ENCODE peak calls at places on chromosomes 7 and 10, in five cellular contexts. H, O, L, W and Y are unnamed samples.

GRCh38 chr7:49398730-49399129 is 374.7 kb upstream of the VWC2 start:
- DNase-seq in H (no peak), O (no peak), L (no peak), W (no peak), Y (no peak)

GRCh38 chr10:69051710-69052487 is 36.0 kb upstream of the SRGN start:
- DNase-seq in H (no peak), O (no peak), L (no peak), W (no peak), Y (no peak)

GRCh38 chr7:43850348-43851116 is 18.8 kb downstream of the MRPS24 start:
- DNase-seq in H (no peak), O (no peak), L (no peak), W (no peak), Y (no peak)

GRCh38 chr7:21758286-21758685 is 187.4 kb downstream of the CDCA7L start:
- DNase-seq in H (no peak), O (no peak), L (no peak), W (no peak), Y (no peak)

GRCh38 chr7:42611961-42612360 is 299.9 kb downstream of the C7orf25 start:
- DNase-seq in H (no peak), O (no peak), L (no peak), W (no peak), Y (no peak)

GRCh38 chr10:119235381-119235780 is 28.0 kb downstream of the GRK5 start:
- DNase-seq in H (no peak), O (no peak), L (no peak), W (no peak), Y (no peak)

GRCh38 chr7:105794741-105795729 is 81.4 kb downstream of the ATXN7L1 start:
- DNase-seq in H (no peak), O (no peak), L (peak; percentile 61), W (peak; percentile 42), Y (no peak)

GRCh38 chr7:69620063-69620462 is 21.8 kb downstream of the AUTS2 start:
- DNase-seq in H (no peak), O (no peak), L (no peak), W (no peak), Y (no peak)

GRCh38 chr10:131946880-131947279 is 34.8 kb downstream of the BNIP3 start:
- DNase-seq in H (no peak), O (no peak), L (peak; percentile 31), W (no peak), Y (no peak)

GRCh38 chr7:108094933-108095710 is 35.0 kb downstream of the LAMB4 start:
- DNase-seq in H (peak; percentile 13), O (peak; percentile 79), L (peak; percentile 44), W (peak; percentile 60), Y (peak; percentile 65)

GRCh38 chr10:77555591-77556212 is 81.9 kb downstream of the KCNMA1 start:
- DNase-seq in H (no peak), O (no peak), L (no peak), W (no peak), Y (no peak)

GRCh38 chr10:106078796-106079576 is 1085.5 kb downstream of the SORCS1 start:
- DNase-seq in H (no peak), O (no peak), L (no peak), W (no peak), Y (no peak)

GRCh38 chr7:4753610-4754432 is 21.6 kb upstream of the AP5Z1 start:
- DNase-seq in H (peak; percentile 77), O (peak; percentile 82), L (peak; percentile 88), W (peak; percentile 80), Y (peak; percentile 88)

GRCh38 chr10:31683682-31684081 is 244.9 kb downstream of the ARHGAP12 start:
- DNase-seq in H (no peak), O (peak; percentile 7), L (no peak), W (no peak), Y (no peak)

GRCh38 chr10:86958831-86959736 is 685 bp downstream of the SNCG start:
- DNase-seq in H (no peak), O (peak; percentile 77), L (peak; percentile 81), W (peak; percentile 83), Y (no peak)

GRCh38 chr7:136966825-136967224 is 98.4 kb downstream of the CHRM2 start:
- DNase-seq in H (no peak), O (no peak), L (no peak), W (no peak), Y (no peak)

GRCh38 chr7:96316949-96317348 is 4.9 kb downstream of the SLC25A13 start:
- DNase-seq in H (no peak), O (no peak), L (no peak), W (no peak), Y (no peak)

GRCh38 chr7:96313940-96314339 is 8.0 kb downstream of the SLC25A13 start:
- DNase-seq in H (no peak), O (no peak), L (no peak), W (no peak), Y (no peak)

GRCh38 chr7:96314402-96315108 is 7.3 kb downstream of the SLC25A13 start:
- DNase-seq in H (no peak), O (no peak), L (no peak), W (no peak), Y (no peak)

GRCh38 chr7:96312502-96312901 is 9.4 kb downstream of the SLC25A13 start:
- DNase-seq in H (no peak), O (no peak), L (no peak), W (no peak), Y (no peak)

DNA sequence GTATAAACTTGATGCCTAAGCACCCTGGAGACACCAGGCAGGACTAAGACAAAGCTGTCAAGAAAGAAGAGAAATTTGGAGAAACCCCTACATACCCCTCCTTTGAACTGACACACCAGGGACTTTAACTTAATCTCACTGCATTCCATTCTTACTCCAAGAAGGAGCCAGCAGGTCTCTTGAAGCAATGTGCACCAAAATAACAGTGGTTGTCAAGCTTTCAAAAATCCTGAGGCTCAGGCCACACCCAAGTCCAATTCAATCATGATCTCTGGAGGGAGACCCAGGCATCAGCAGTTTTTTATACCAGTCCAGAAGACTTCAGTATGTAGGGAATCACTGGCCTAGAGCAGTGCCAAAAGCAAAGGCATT is 6.8 kb downstream of the SLC25A13 start:
- DNase-seq in H (no peak), O (no peak), L (no peak), W (no peak), Y (no peak)
- TF ChIP-seq POLR2A in H (no peak), O (no peak), L (no peak), W (no peak), Y (no peak)

DNA sequence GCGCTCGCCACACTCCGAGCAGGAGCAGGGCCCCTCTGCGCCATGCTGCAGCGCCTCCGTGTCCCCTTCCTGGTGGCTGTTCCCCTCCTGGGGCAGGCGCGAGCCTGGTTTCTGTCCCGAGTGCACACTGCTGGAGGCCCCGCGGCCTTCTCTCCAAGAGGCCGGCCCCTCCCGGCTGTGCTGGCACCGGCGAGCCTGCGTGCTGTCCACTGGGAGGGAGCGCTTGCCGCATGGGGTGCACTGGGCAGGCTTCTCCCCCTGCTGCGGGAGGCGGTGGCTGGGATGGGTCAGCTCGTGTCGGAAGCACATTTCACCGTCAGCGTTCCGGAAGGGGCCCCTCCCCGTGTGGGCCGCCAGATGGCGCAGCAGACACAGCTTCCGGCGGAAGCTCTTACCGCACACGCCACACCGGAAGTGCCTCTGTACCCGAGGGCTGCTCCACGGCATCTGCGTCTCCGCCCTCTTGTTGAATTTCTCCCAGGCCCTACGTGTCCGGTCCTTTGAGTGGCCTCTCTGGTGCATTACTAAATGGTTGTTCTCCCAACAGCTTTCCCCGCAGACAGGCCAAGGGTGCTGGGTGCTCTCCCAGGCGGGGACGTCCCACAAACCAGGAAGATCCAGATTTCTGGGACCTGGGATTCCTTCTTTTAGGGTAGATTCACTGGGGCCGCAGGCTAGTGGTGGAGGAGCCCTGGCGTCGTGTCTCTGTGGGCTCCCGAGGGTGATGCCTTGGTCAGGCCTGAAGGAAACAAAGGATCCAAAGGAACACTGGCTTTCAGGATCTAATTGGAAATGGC is 18.7 kb downstream of the ZNF786 start:
- DNase-seq in H (no peak), O (peak; percentile 79), L (no peak), W (no peak), Y (no peak)
- TF ChIP-seq CTCF in H (no peak), O (peak; percentile 41), L (no peak), W (no peak), Y (no peak)

GRCh38 chr10:12195603-12196506 is at the start of the genes CDC123 and NUDT5:
- DNase-seq in H (peak; percentile 85), O (peak; percentile 93), L (peak; percentile 90), W (peak; percentile 80), Y (peak; percentile 89)
- TF ChIP-seq POLR2A in H (no peak), O (peak; percentile 80), L (peak; percentile 39), W (no peak), Y (peak; percentile 63)

GRCh38 chr7:124074007-124074406 is 41.1 kb upstream of the TMEM229A start:
- DNase-seq in H (no peak), O (no peak), L (no peak), W (no peak), Y (no peak)

GRCh38 chr7:124072603-124073324 is 39.9 kb upstream of the TMEM229A start:
- DNase-seq in H (no peak), O (peak; percentile 33), L (no peak), W (no peak), Y (no peak)

GRCh38 chr7:124076844-124077243 is 44.0 kb upstream of the TMEM229A start:
- DNase-seq in H (no peak), O (no peak), L (no peak), W (no peak), Y (no peak)

GRCh38 chr7:124073325-124073676 is 40.4 kb upstream of the TMEM229A start:
- DNase-seq in H (no peak), O (no peak), L (no peak), W (no peak), Y (no peak)

GRCh38 chr7:124077546-124077945 is 44.7 kb upstream of the TMEM229A start:
- DNase-seq in H (no peak), O (no peak), L (no peak), W (no peak), Y (no peak)
- TF ChIP-seq CTCF in H (no peak), O (no peak), L (no peak), W (no peak), Y (no peak)

GRCh38 chr7:143284591-143285453 is at the start of gene TMEM139:
- DNase-seq in H (no peak), O (no peak), L (no peak), W (no peak), Y (peak; percentile 85)
- TF ChIP-seq POLR2A in H (no peak), O (no peak), L (no peak), W (peak; percentile 27), Y (peak; percentile 48)